ENCODE peak calls at places on chromosomes 3 and 15, in nine cellular contexts. One of them, this sample, is unnamed.
A peak's percentile ranks its signal among the peaks of the same experiment; 100 is the strongest.

GRCh38 chr15:43473885-43474284 is 19.1 kb downstream of the TP53BP1 start:
- DNase-seq in neural progenitor cell: no peak
- DNase-seq in fibroblast of the aortic adventitia: no peak
- DNase-seq in brain microvascular endothelial cell: no peak
- DNase-seq in BJ: no peak
- DNase-seq in cardiac fibroblast: no peak
- DNase-seq in A673: no peak
- DNase-seq in tibial nerve: no peak
- DNase-seq in psoas muscle: no peak
- DNase-seq in this sample: no peak

GRCh38 chr3:38031022-38031994 is 1.9 kb upstream of the PLCD1 start:
- DNase-seq in psoas muscle: peak; percentile 68
- DNase-seq in BJ: no peak
- DNase-seq in neural progenitor cell: no peak
- DNase-seq in cardiac fibroblast: peak; percentile 54
- DNase-seq in brain microvascular endothelial cell: no peak
- DNase-seq in A673: no peak
- DNase-seq in tibial nerve: no peak
- DNase-seq in fibroblast of the aortic adventitia: peak; percentile 46
- DNase-seq in this sample: no peak

GRCh38 chr3:134802428-134803050 is 7.5 kb downstream of the EPHB1 start:
- DNase-seq in BJ: no peak
- DNase-seq in psoas muscle: no peak
- DNase-seq in neural progenitor cell: no peak
- DNase-seq in A673: no peak
- DNase-seq in fibroblast of the aortic adventitia: no peak
- DNase-seq in brain microvascular endothelial cell: no peak
- DNase-seq in tibial nerve: no peak
- DNase-seq in cardiac fibroblast: no peak
- DNase-seq in this sample: no peak

GRCh38 chr3:188950832-188951489 is 220.8 kb upstream of the TPRG1 start:
- DNase-seq in psoas muscle: peak; percentile 63
- DNase-seq in tibial nerve: peak; percentile 60
- DNase-seq in cardiac fibroblast: peak; percentile 99
- DNase-seq in neural progenitor cell: no peak
- DNase-seq in A673: peak; percentile 48
- DNase-seq in brain microvascular endothelial cell: peak; percentile 99
- DNase-seq in fibroblast of the aortic adventitia: peak; percentile 99
- DNase-seq in BJ: peak; percentile 85
- DNase-seq in this sample: no peak

GRCh38 chr3:129597792-129598381 is 8.6 kb downstream of the PLXND1 start:
- DNase-seq in fibroblast of the aortic adventitia: peak; percentile 47
- DNase-seq in psoas muscle: no peak
- DNase-seq in cardiac fibroblast: peak; percentile 46
- DNase-seq in tibial nerve: no peak
- DNase-seq in A673: no peak
- DNase-seq in brain microvascular endothelial cell: no peak
- DNase-seq in neural progenitor cell: peak; percentile 53
- DNase-seq in BJ: no peak
- DNase-seq in this sample: no peak

GRCh38 chr3:87563712-87564111 is 287.3 kb upstream of the POU1F1 start:
- DNase-seq in BJ: no peak
- DNase-seq in cardiac fibroblast: no peak
- DNase-seq in psoas muscle: no peak
- DNase-seq in neural progenitor cell: no peak
- DNase-seq in fibroblast of the aortic adventitia: no peak
- DNase-seq in brain microvascular endothelial cell: no peak
- DNase-seq in tibial nerve: no peak
- DNase-seq in A673: no peak
- DNase-seq in this sample: no peak

GRCh38 chr3:111694471-111694870 is 99.3 kb upstream of the ZBED2 start:
- DNase-seq in neural progenitor cell: no peak
- DNase-seq in brain microvascular endothelial cell: no peak
- DNase-seq in A673: no peak
- DNase-seq in BJ: no peak
- DNase-seq in cardiac fibroblast: no peak
- DNase-seq in psoas muscle: no peak
- DNase-seq in tibial nerve: no peak
- DNase-seq in fibroblast of the aortic adventitia: no peak
- DNase-seq in this sample: no peak

GRCh38 chr3:10194328-10195071 is 29.8 kb downstream of the IRAK2 start:
- DNase-seq in fibroblast of the aortic adventitia: peak; percentile 35
- DNase-seq in tibial nerve: no peak
- DNase-seq in BJ: no peak
- DNase-seq in brain microvascular endothelial cell: no peak
- DNase-seq in psoas muscle: peak; percentile 68
- DNase-seq in cardiac fibroblast: no peak
- DNase-seq in neural progenitor cell: no peak
- DNase-seq in A673: no peak
- DNase-seq in this sample: peak; percentile 78

GRCh38 chr3:145953316-145953715 is 207.7 kb downstream of the PLOD2 start:
- DNase-seq in A673: no peak
- DNase-seq in cardiac fibroblast: no peak
- DNase-seq in neural progenitor cell: no peak
- DNase-seq in tibial nerve: no peak
- DNase-seq in brain microvascular endothelial cell: peak; percentile 28
- DNase-seq in fibroblast of the aortic adventitia: no peak
- DNase-seq in BJ: no peak
- DNase-seq in psoas muscle: no peak
- DNase-seq in this sample: no peak

GRCh38 chr3:118990818-118991560 is 43.7 kb downstream of the IGSF11 start:
- DNase-seq in cardiac fibroblast: no peak
- DNase-seq in A673: no peak
- DNase-seq in tibial nerve: no peak
- DNase-seq in fibroblast of the aortic adventitia: no peak
- DNase-seq in BJ: no peak
- DNase-seq in neural progenitor cell: no peak
- DNase-seq in brain microvascular endothelial cell: no peak
- DNase-seq in psoas muscle: no peak
- DNase-seq in this sample: no peak

GRCh38 chr3:141561426-141562034 is 74.7 kb downstream of the RASA2 start:
- DNase-seq in BJ: peak; percentile 33
- DNase-seq in cardiac fibroblast: peak; percentile 86
- DNase-seq in tibial nerve: no peak
- DNase-seq in A673: peak; percentile 79
- DNase-seq in brain microvascular endothelial cell: peak; percentile 25
- DNase-seq in psoas muscle: no peak
- DNase-seq in neural progenitor cell: peak; percentile 62
- DNase-seq in fibroblast of the aortic adventitia: peak; percentile 91
- DNase-seq in this sample: no peak

DNA sequence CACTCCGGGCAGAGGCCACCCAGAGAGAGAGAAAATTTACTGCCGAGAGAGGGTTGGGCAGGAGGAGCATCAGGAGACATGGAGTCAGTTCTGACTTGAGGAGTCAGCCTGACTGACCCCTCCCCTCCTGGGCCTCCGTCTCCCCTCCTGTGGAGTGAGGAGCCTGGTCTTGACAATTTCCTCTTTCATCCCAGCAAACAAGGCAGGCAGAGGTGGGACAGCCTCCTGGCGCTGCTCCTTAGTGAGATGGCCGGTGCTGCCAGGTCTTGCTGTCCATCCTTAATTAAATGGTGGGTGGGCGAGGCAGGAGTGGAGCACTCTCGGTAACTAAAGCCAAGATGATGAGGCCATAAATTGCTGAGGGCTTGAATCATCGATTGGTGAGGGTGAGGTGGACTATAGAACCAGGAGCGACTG is 60.6 kb downstream of the CYP11A1 start:
- DNase-seq in A673: no peak
- DNase-seq in neural progenitor cell: peak; percentile 59
- DNase-seq in BJ: no peak
- DNase-seq in brain microvascular endothelial cell: no peak
- DNase-seq in tibial nerve: no peak
- DNase-seq in fibroblast of the aortic adventitia: no peak
- DNase-seq in cardiac fibroblast: no peak
- DNase-seq in psoas muscle: no peak
- DNase-seq in this sample: no peak
- H3K4me3 ChIP-seq in A673: no peak overlapping the region
- H3K4me3 ChIP-seq in neural progenitor cell: no peak overlapping the region
- H3K4me3 ChIP-seq in BJ: no peak overlapping the region
- H3K4me3 ChIP-seq in brain microvascular endothelial cell: no peak overlapping the region
- H3K4me3 ChIP-seq in tibial nerve: no peak overlapping the region
- H3K4me3 ChIP-seq in fibroblast of the aortic adventitia: no peak overlapping the region
- H3K4me3 ChIP-seq in cardiac fibroblast: no peak overlapping the region
- H3K4me3 ChIP-seq in psoas muscle: no peak overlapping the region
- H3K4me3 ChIP-seq in this sample: no peak overlapping the region

GRCh38 chr3:197802505-197803459 is 11.7 kb downstream of the LRCH3 start:
- DNase-seq in tibial nerve: no peak
- DNase-seq in cardiac fibroblast: no peak
- DNase-seq in brain microvascular endothelial cell: no peak
- DNase-seq in neural progenitor cell: no peak
- DNase-seq in BJ: no peak
- DNase-seq in A673: peak; percentile 30
- DNase-seq in fibroblast of the aortic adventitia: no peak
- DNase-seq in psoas muscle: no peak
- DNase-seq in this sample: no peak
- TF ChIP-seq CTCF in tibial nerve: no peak
- TF ChIP-seq CTCF in cardiac fibroblast: peak; percentile 23
- TF ChIP-seq CTCF in brain microvascular endothelial cell: peak; percentile 29
- TF ChIP-seq CTCF in neural progenitor cell: peak; percentile 13
- TF ChIP-seq CTCF in BJ: no peak
- TF ChIP-seq CTCF in A673: peak; percentile 6
- TF ChIP-seq CTCF in fibroblast of the aortic adventitia: peak; percentile 20
- TF ChIP-seq CTCF in psoas muscle: no peak
- TF ChIP-seq CTCF in this sample: no peak

GRCh38 chr3:56831572-56831971 is 29.8 kb upstream of the ARHGEF3 start:
- DNase-seq in A673: no peak
- DNase-seq in psoas muscle: no peak
- DNase-seq in tibial nerve: no peak
- DNase-seq in BJ: no peak
- DNase-seq in brain microvascular endothelial cell: no peak
- DNase-seq in neural progenitor cell: no peak
- DNase-seq in fibroblast of the aortic adventitia: no peak
- DNase-seq in cardiac fibroblast: no peak
- DNase-seq in this sample: no peak
- H3K4me3 ChIP-seq in A673: no peak overlapping the region
- H3K4me3 ChIP-seq in psoas muscle: no peak overlapping the region
- H3K4me3 ChIP-seq in tibial nerve: no peak overlapping the region
- H3K4me3 ChIP-seq in BJ: no peak overlapping the region
- H3K4me3 ChIP-seq in brain microvascular endothelial cell: no peak overlapping the region
- H3K4me3 ChIP-seq in neural progenitor cell: no peak overlapping the region
- H3K4me3 ChIP-seq in fibroblast of the aortic adventitia: no peak overlapping the region
- H3K4me3 ChIP-seq in cardiac fibroblast: no peak overlapping the region
- H3K4me3 ChIP-seq in this sample: no peak overlapping the region

DNA sequence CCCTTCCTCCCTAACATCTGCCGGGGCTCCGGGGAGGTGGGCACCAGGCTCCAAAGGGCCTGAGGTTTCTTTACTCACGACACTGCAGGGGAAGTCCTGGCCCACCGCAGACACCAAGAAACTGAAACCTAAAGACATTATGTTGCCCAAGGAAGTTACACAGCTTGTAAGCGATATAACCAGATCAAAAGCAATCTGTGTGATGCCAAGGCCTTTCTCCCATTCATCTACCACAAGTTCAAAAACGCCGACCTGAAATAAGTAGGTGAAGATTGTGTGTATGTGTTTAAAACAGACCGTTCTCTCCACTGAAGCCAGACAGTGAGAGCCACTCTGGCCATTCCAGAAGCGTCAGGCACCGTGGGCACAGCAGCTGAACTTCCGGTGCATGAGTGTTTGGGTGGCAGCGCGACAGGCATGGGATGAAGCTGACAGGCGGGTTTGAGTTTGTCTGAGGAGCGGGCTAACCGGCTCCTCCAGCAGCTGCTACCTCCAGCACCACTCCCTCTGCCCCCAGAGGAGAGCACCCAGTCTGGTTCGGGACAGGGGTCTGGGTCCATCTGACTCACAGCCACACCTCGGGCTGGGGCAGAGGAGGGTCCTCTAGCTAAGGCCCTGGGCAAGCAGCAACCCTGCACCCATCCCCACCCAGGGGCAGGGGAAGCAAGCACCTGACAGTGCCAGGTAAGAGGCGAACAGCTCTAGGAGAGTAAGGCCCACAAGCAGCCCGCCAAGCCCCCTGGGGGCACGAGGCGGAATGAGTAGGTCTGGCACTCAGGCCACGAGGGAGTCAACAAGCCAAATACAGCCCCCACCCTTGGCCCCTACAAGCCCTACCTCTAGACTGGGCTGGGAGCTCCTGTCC is 1.3 kb downstream of the TNK2 start:
- DNase-seq in fibroblast of the aortic adventitia: no peak
- DNase-seq in cardiac fibroblast: no peak
- DNase-seq in A673: no peak
- DNase-seq in BJ: no peak
- DNase-seq in neural progenitor cell: no peak
- DNase-seq in psoas muscle: peak; percentile 85
- DNase-seq in tibial nerve: no peak
- DNase-seq in brain microvascular endothelial cell: no peak
- DNase-seq in this sample: no peak
- TF ChIP-seq CTCF in fibroblast of the aortic adventitia: no peak
- TF ChIP-seq CTCF in cardiac fibroblast: no peak
- TF ChIP-seq CTCF in A673: no peak
- TF ChIP-seq CTCF in BJ: no peak
- TF ChIP-seq CTCF in neural progenitor cell: no peak
- TF ChIP-seq CTCF in psoas muscle: no peak
- TF ChIP-seq CTCF in tibial nerve: no peak
- TF ChIP-seq CTCF in brain microvascular endothelial cell: no peak
- TF ChIP-seq CTCF in this sample: no peak

DNA sequence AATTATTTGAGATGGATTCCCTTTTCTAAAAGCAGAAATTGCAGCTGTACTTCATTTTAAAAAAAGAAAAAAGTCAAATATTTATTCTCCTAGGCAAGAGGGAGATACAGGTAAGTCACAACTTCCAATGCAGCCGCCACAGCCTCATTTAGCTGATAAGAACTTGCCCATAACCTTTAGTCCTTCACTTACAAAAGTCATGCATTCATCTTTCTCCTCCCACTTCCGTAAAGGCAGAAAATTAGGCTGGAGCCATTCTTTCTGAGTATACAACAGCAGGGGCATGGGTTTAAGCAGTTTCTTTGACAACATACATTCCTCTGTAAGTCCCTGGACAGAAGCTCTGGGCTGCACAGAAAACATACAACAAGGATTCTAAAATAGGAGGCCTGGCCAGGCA is 4.3 kb downstream of the SUCLG2 start:
- DNase-seq in BJ: no peak
- DNase-seq in psoas muscle: no peak
- DNase-seq in neural progenitor cell: peak; percentile 22
- DNase-seq in tibial nerve: no peak
- DNase-seq in cardiac fibroblast: no peak
- DNase-seq in brain microvascular endothelial cell: no peak
- DNase-seq in A673: no peak
- DNase-seq in fibroblast of the aortic adventitia: no peak
- DNase-seq in this sample: no peak
- H3K4me3 ChIP-seq in BJ: no peak overlapping the region
- H3K4me3 ChIP-seq in psoas muscle: no peak overlapping the region
- H3K4me3 ChIP-seq in neural progenitor cell: no peak overlapping the region
- H3K4me3 ChIP-seq in tibial nerve: no peak overlapping the region
- H3K4me3 ChIP-seq in cardiac fibroblast: no peak overlapping the region
- H3K4me3 ChIP-seq in brain microvascular endothelial cell: no peak overlapping the region
- H3K4me3 ChIP-seq in A673: no peak overlapping the region
- H3K4me3 ChIP-seq in fibroblast of the aortic adventitia: no peak overlapping the region
- H3K4me3 ChIP-seq in this sample: no peak overlapping the region